ENCODE peak calls at places on chromosome 9, in eight cellular contexts. W, L, D, E, G, R, M and S are unnamed samples.

GRCh38 chr9:72656021-72656420 is 134.6 kb downstream of the TMC1 start:
- DNase-seq in W (no peak), L (no peak), D (no peak), E (no peak), G (no peak), R (no peak), M (no peak), S (no peak)

GRCh38 chr9:110207071-110207923 is 662 bp downstream of the C9orf152 start:
- DNase-seq in W (no peak), L (no peak), D (no peak), E (peak), G (no peak), R (peak), M (no peak), S (no peak)

GRCh38 chr9:29685531-29685930 is 2112.2 kb upstream of the C9orf72 start:
- DNase-seq in W (no peak), L (peak), D (no peak), E (no peak), G (no peak), R (no peak), M (no peak), S (no peak)

GRCh38 chr9:132806723-132807421 is 71.2 kb downstream of the AK8 start:
- DNase-seq in W (no peak), L (no peak), D (no peak), E (no peak), G (no peak), R (peak), M (no peak), S (no peak)

GRCh38 chr9:83130541-83130940 is 67.6 kb upstream of the RASEF start:
- DNase-seq in W (no peak), L (no peak), D (no peak), E (no peak), G (no peak), R (no peak), M (no peak), S (no peak)

GRCh38 chr9:35675732-35676392 is 2.1 kb downstream of the CA9 start:
- DNase-seq in W (peak), L (no peak), D (peak), E (peak), G (peak), R (peak), M (peak), S (no peak)

GRCh38 chr9:104276709-104277245 is 182.7 kb downstream of the SMC2 start:
- DNase-seq in W (no peak), L (peak), D (no peak), E (no peak), G (no peak), R (no peak), M (no peak), S (no peak)

GRCh38 chr9:116789097-116789496 is 102.0 kb downstream of the TRIM32 start:
- DNase-seq in W (no peak), L (no peak), D (no peak), E (no peak), G (no peak), R (no peak), M (no peak), S (no peak)

GRCh38 chr9:86809151-86809550 is 138.2 kb downstream of the GAS1 start:
- DNase-seq in W (no peak), L (no peak), D (no peak), E (no peak), G (no peak), R (no peak), M (no peak), S (no peak)

GRCh38 chr9:133581553-133582343 is 27.4 kb downstream of the FAM163B start:
- DNase-seq in W (no peak), L (peak), D (no peak), E (no peak), G (no peak), R (no peak), M (no peak), S (no peak)

GRCh38 chr9:132214027-132214622 is 52.3 kb downstream of the NTNG2 start:
- DNase-seq in W (no peak), L (peak), D (no peak), E (peak), G (no peak), R (peak), M (no peak), S (no peak)

GRCh38 chr9:34492051-34492450 is 30.7 kb downstream of the ENHO start:
- DNase-seq in W (no peak), L (no peak), D (no peak), E (no peak), G (no peak), R (peak), M (no peak), S (no peak)

GRCh38 chr9:116027511-116027910 is 126.1 kb upstream of the PAPPA start:
- DNase-seq in W (no peak), L (peak), D (no peak), E (no peak), G (no peak), R (no peak), M (no peak), S (no peak)

GRCh38 chr9:102867488-102867887 is 127.6 kb upstream of the CYLC2 start:
- DNase-seq in W (no peak), L (no peak), D (no peak), E (no peak), G (no peak), R (no peak), M (no peak), S (no peak)

GRCh38 chr9:130930804-130931349 is 8.2 kb downstream of the FIBCD1 start:
- DNase-seq in W (no peak), L (no peak), D (no peak), E (peak), G (no peak), R (no peak), M (no peak), S (no peak)

GRCh38 chr9:136238342-136238732 is 7.3 kb downstream of the QSOX2 start:
- DNase-seq in W (no peak), L (no peak), D (no peak), E (no peak), G (no peak), R (no peak), M (no peak), S (no peak)

GRCh38 chr9:138100711-138101349 is 223.2 kb downstream of the CACNA1B start:
- DNase-seq in W (no peak), L (no peak), D (peak), E (peak), G (no peak), R (peak), M (no peak), S (no peak)

GRCh38 chr9:135797507-135798302 is 95.7 kb downstream of the KCNT1 start:
- DNase-seq in W (no peak), L (peak), D (peak), E (no peak), G (no peak), R (peak), M (peak), S (no peak)

GRCh38 chr9:70924905-70925547 is 196.4 kb downstream of the TRPM3 start:
- DNase-seq in W (no peak), L (peak), D (peak), E (no peak), G (no peak), R (peak), M (peak), S (peak)

GRCh38 chr9:75148551-75148950 is 60.2 kb downstream of the OSTF1 start:
- DNase-seq in W (no peak), L (peak), D (no peak), E (no peak), G (no peak), R (no peak), M (no peak), S (no peak)

GRCh38 chr9:114366334-114367128 is 21.3 kb downstream of the AKNA start:
- DNase-seq in W (no peak), L (peak), D (no peak), E (no peak), G (no peak), R (no peak), M (peak), S (no peak)

GRCh38 chr9:136339173-136339957 is 12.0 kb downstream of the GPSM1 start:
- DNase-seq in W (no peak), L (peak), D (peak), E (peak), G (no peak), R (peak), M (peak), S (no peak)

GRCh38 chr9:2192356-2192979 is 177.3 kb downstream of the SMARCA2 start:
- DNase-seq in W (no peak), L (no peak), D (no peak), E (no peak), G (no peak), R (no peak), M (no peak), S (no peak)

GRCh38 chr9:35533398-35533797 is 43.5 kb downstream of the RUSC2 start:
- DNase-seq in W (no peak), L (peak), D (no peak), E (no peak), G (no peak), R (no peak), M (no peak), S (no peak)

GRCh38 chr9:93659837-93660177 is 83.4 kb downstream of the PHF2 start:
- DNase-seq in W (no peak), L (no peak), D (no peak), E (peak), G (no peak), R (no peak), M (no peak), S (no peak)

GRCh38 chr9:36974731-36975130 is 59.3 kb downstream of the PAX5 start:
- DNase-seq in W (no peak), L (no peak), D (no peak), E (no peak), G (no peak), R (no peak), M (no peak), S (no peak)

GRCh38 chr9:11199335-11199734 is 586.5 kb upstream of the PTPRD start:
- DNase-seq in W (no peak), L (no peak), D (no peak), E (no peak), G (no peak), R (peak), M (no peak), S (no peak)

GRCh38 chr9:93675336-93676150 is 99.2 kb downstream of the PHF2 start:
- DNase-seq in W (no peak), L (no peak), D (no peak), E (peak), G (no peak), R (no peak), M (peak), S (no peak)

GRCh38 chr9:127112683-127113539 is 9.5 kb downstream of the ANGPTL2 start:
- DNase-seq in W (no peak), L (peak), D (no peak), E (no peak), G (no peak), R (no peak), M (no peak), S (no peak)

GRCh38 chr9:113241161-113241560 is 19.8 kb downstream of the SLC31A1 start:
- DNase-seq in W (no peak), L (no peak), D (no peak), E (no peak), G (no peak), R (no peak), M (no peak), S (no peak)

GRCh38 chr9:136444102-136444501 is 4.5 kb upstream of the INPP5E start:
- DNase-seq in W (no peak), L (no peak), D (no peak), E (no peak), G (no peak), R (no peak), M (no peak), S (no peak)

GRCh38 chr9:133199648-133200321 is 9.3 kb downstream of the OBP2B start:
- DNase-seq in W (no peak), L (no peak), D (peak), E (no peak), G (peak), R (peak), M (peak), S (no peak)

GRCh38 chr9:129459550-129460322 is 161.2 kb downstream of the C9orf50 start:
- DNase-seq in W (no peak), L (no peak), D (no peak), E (no peak), G (no peak), R (no peak), M (peak), S (no peak)

GRCh38 chr9:121362813-121363585 is 7.1 kb downstream of the STOM start:
- DNase-seq in W (no peak), L (peak), D (no peak), E (no peak), G (no peak), R (no peak), M (no peak), S (no peak)

GRCh38 chr9:111180801-111181200 is 142.5 kb upstream of the LPAR1 start:
- DNase-seq in W (no peak), L (peak), D (no peak), E (no peak), G (no peak), R (no peak), M (no peak), S (no peak)

GRCh38 chr9:18778846-18779245 is 254.2 kb downstream of the SAXO1 start:
- DNase-seq in W (no peak), L (no peak), D (no peak), E (no peak), G (no peak), R (no peak), M (no peak), S (no peak)